ENCODE peak calls at places on chromosome 3, in nine cellular contexts. L is erythroblast; V is stimulated activated CD4-positive, alpha-beta T cell treated with anti-CD3 and anti-CD28 coated beads, Interleukin-4, amount 100 ng/mL, for 4 hours; M is ovary; I is midbrain; W is occipital lobe; E is D341Med; D is iris pigment epithelial cell; Q is DMS153. B is an unnamed sample.

GRCh38 chr3:177437513-177438337 is 240.4 kb upstream of the TBL1XR1 start:
- DNase-seq in E (no peak), M (no peak), I (no peak), V (no peak), Q (no peak), L (no peak), D (no peak), W (no peak), B (no peak)

GRCh38 chr3:139561959-139562676 is 22.6 kb upstream of the RBP1 start:
- DNase-seq in E (peak), Q (peak), L (no peak), I (peak), V (no peak), M (no peak), D (peak), W (no peak), B (peak)

GRCh38 chr3:160676547-160677303 is at the start of gene ARL14:
- DNase-seq in D (peak), L (no peak), Q (no peak), M (no peak), I (no peak), E (no peak), W (no peak), V (no peak), B (no peak)

GRCh38 chr3:23698652-23699313 is 107.0 kb upstream of the UBE2E1 start:
- DNase-seq in L (no peak), I (no peak), M (no peak), W (no peak), Q (no peak), E (no peak), V (no peak), D (no peak), B (no peak)

GRCh38 chr3:45498532-45498931 is 96.0 kb upstream of the LIMD1 start:
- DNase-seq in M (no peak), L (no peak), V (no peak), I (no peak), Q (no peak), D (no peak), E (no peak), W (no peak), B (no peak)

GRCh38 chr3:107384907-107385306 is 7.7 kb downstream of the CCDC54 start:
- DNase-seq in M (no peak), D (no peak), L (no peak), W (no peak), V (no peak), I (peak), Q (no peak), E (no peak), B (peak)

GRCh38 chr3:31836397-31837075 is 144.5 kb downstream of the OSBPL10 start:
- DNase-seq in E (no peak), L (no peak), W (no peak), I (no peak), M (no peak), D (no peak), Q (no peak), V (no peak), B (no peak)

GRCh38 chr3:140588558-140588957 is 89.3 kb upstream of the TRIM42 start:
- DNase-seq in V (no peak), D (no peak), I (no peak), L (no peak), Q (no peak), M (no peak), E (no peak), W (no peak), B (no peak)

GRCh38 chr3:136068708-136069107 is 103.2 kb downstream of the PPP2R3A start:
- DNase-seq in I (no peak), Q (no peak), V (no peak), L (no peak), E (no peak), M (no peak), D (peak), W (no peak), B (no peak)

GRCh38 chr3:123705886-123706285 is 121.0 kb upstream of the HACD2 start:
- DNase-seq in L (no peak), Q (no peak), D (no peak), M (no peak), E (no peak), V (no peak), W (no peak), I (no peak), B (no peak)

GRCh38 chr3:188832961-188833615 is 338.7 kb upstream of the TPRG1 start:
- DNase-seq in M (no peak), Q (no peak), W (no peak), V (no peak), I (no peak), L (no peak), D (peak), E (no peak), B (no peak)

GRCh38 chr3:178159691-178160090 is 376.5 kb upstream of the KCNMB2 start:
- DNase-seq in W (no peak), L (no peak), D (no peak), M (no peak), Q (no peak), E (no peak), V (no peak), I (no peak), B (no peak)

GRCh38 chr3:132641837-132642538 is 17.6 kb downstream of the ACAD11 start:
- DNase-seq in V (no peak), M (no peak), W (no peak), D (peak), Q (peak), L (peak), E (peak), I (peak), B (peak)

GRCh38 chr3:51888463-51889105 is 13.2 kb upstream of the IQCF5 start:
- DNase-seq in W (no peak), V (no peak), Q (no peak), E (no peak), L (no peak), D (no peak), M (no peak), I (no peak), B (no peak)

GRCh38 chr3:94292151-94292550 is 229.3 kb downstream of the NSUN3 start:
- DNase-seq in I (no peak), D (no peak), M (no peak), V (no peak), L (no peak), W (no peak), Q (no peak), E (no peak), B (no peak)

GRCh38 chr3:189839576-189839975 is 208.4 kb downstream of the TP63 start:
- DNase-seq in I (no peak), D (peak), W (no peak), M (no peak), E (no peak), Q (no peak), V (no peak), L (no peak), B (no peak)

GRCh38 chr3:29176501-29176900 is 104.4 kb upstream of the RBMS3 start:
- DNase-seq in Q (peak), M (peak), D (no peak), E (no peak), I (no peak), W (peak), V (no peak), L (no peak), B (peak)

GRCh38 chr3:8460050-8460708 is 41.4 kb upstream of the LMCD1 start:
- DNase-seq in D (no peak), L (no peak), M (no peak), E (no peak), V (no peak), I (no peak), Q (no peak), W (no peak), B (no peak)

GRCh38 chr3:117941756-117942155 is 1092.9 kb downstream of the IGSF11 start:
- DNase-seq in Q (no peak), E (no peak), L (no peak), I (no peak), V (no peak), W (no peak), D (no peak), M (no peak), B (no peak)

GRCh38 chr3:189262746-189263145 is 91.0 kb downstream of the TPRG1 start:
- DNase-seq in L (no peak), D (no peak), Q (no peak), W (no peak), I (no peak), M (no peak), V (no peak), E (no peak), B (peak)

GRCh38 chr3:111321786-111322185 is 220.2 kb upstream of the CD96 start:
- DNase-seq in D (no peak), Q (no peak), M (no peak), I (no peak), E (no peak), V (no peak), L (no peak), W (no peak), B (no peak)

GRCh38 chr3:187062526-187063177 is 76.6 kb downstream of the RPL39L start:
- DNase-seq in I (no peak), M (no peak), W (no peak), V (no peak), Q (no peak), L (no peak), D (peak), E (no peak), B (no peak)

GRCh38 chr3:182644800-182645433 is 148.4 kb upstream of the ATP11B start:
- DNase-seq in M (no peak), Q (peak), D (no peak), V (no peak), E (no peak), I (no peak), W (no peak), L (no peak), B (no peak)

GRCh38 chr3:155634121-155634719 is 110.7 kb downstream of the PLCH1 start:
- DNase-seq in W (no peak), M (no peak), E (no peak), D (no peak), Q (no peak), V (no peak), L (no peak), I (no peak), B (no peak)

GRCh38 chr3:154122096-154122911 is 1.1 kb downstream of the ARHGEF26 start:
- DNase-seq in D (peak), Q (no peak), I (no peak), L (no peak), W (no peak), M (peak), E (peak), V (no peak), B (no peak)

GRCh38 chr3:141275511-141275910 is 43.9 kb downstream of the PXYLP1 start:
- DNase-seq in I (no peak), L (no peak), Q (no peak), E (no peak), W (no peak), D (peak), M (no peak), V (no peak), B (no peak)

B was measured in pons.